ENCODE peak calls at places on chromosomes 6 and 20, in nine cellular contexts. B is left ventricle myocardium inferior, J is IMR-90, T is HFFc6, E is body of pancreas, N is fibroblast of lung, Y is GM06990, H is dorsolateral prefrontal cortex, Z is astrocyte of the spinal cord. Q is an unnamed sample.

GRCh38 chr20:11053310-11053709 is 379.5 kb upstream of the JAG1 start:
- DNase-seq in H (no peak), B (no peak), Y (no peak), N (no peak), J (no peak), E (no peak), Z (no peak), T (no peak), Q (no peak)

GRCh38 chr6:163469459-163469858 is 54.9 kb downstream of the QKI start:
- DNase-seq in T (no peak), Z (no peak), E (no peak), Y (no peak), J (no peak), N (no peak), B (no peak), H (no peak), Q (no peak)

GRCh38 chr6:149855040-149855654 is 9.0 kb downstream of the LRP11 start:
- DNase-seq in J (peak), H (no peak), N (peak), E (no peak), B (no peak), Z (peak), T (peak), Y (no peak), Q (no peak)

GRCh38 chr6:33000053-33000452 is 9.3 kb downstream of the HLA-DOA start:
- DNase-seq in B (no peak), T (no peak), Y (no peak), H (no peak), N (no peak), E (no peak), J (no peak), Z (no peak), Q (peak)

GRCh38 chr20:31566658-31567379 is 38.3 kb upstream of the ID1 start:
- DNase-seq in J (no peak), B (no peak), Y (no peak), T (no peak), N (peak), H (no peak), Z (no peak), E (peak), Q (no peak)

GRCh38 chr6:62272118-62272517 is 13.9 kb downstream of the KHDRBS2 start:
- DNase-seq in N (no peak), B (no peak), T (no peak), Z (no peak), H (no peak), Y (no peak), J (no peak), E (no peak), Q (no peak)

GRCh38 chr20:43842126-43843020 is 72.3 kb upstream of the TOX2 start:
- DNase-seq in N (no peak), Z (no peak), H (no peak), J (no peak), Y (no peak), E (no peak), B (no peak), T (no peak), Q (no peak)

GRCh38 chr20:62063601-62063980 is 2.1 kb downstream of the TAF4 start:
- DNase-seq in N (peak), B (no peak), J (peak), H (peak), E (no peak), Z (peak), T (no peak), Y (no peak), Q (no peak)

GRCh38 chr6:137112067-137112355 is 61.4 kb downstream of the IL22RA2 start:
- DNase-seq in Y (no peak), J (peak), B (no peak), T (peak), H (no peak), Z (peak), N (peak), E (no peak), Q (no peak)

GRCh38 chr6:10276106-10276505 is 138.8 kb downstream of the TFAP2A start:
- DNase-seq in J (peak), T (peak), B (no peak), Y (no peak), N (peak), Z (peak), H (no peak), E (no peak), Q (no peak)

GRCh38 chr6:13846841-13847240 is 32.5 kb upstream of the MCUR1 start:
- DNase-seq in N (no peak), H (no peak), B (no peak), E (no peak), J (no peak), Z (no peak), T (no peak), Y (no peak), Q (no peak)

GRCh38 chr6:134318396-134319281 is 727 bp upstream of the SGK1 start:
- DNase-seq in T (no peak), J (no peak), N (no peak), Y (no peak), E (no peak), B (no peak), H (no peak), Z (no peak), Q (no peak)

GRCh38 chr20:24792641-24793495 is 156.2 kb upstream of the CST7 start:
- DNase-seq in N (no peak), E (no peak), B (no peak), H (no peak), J (no peak), Z (no peak), T (no peak), Y (no peak), Q (no peak)

GRCh38 chr6:107704377-107705013 is 119.6 kb downstream of the SCML4 start:
- DNase-seq in T (peak), B (no peak), E (no peak), N (peak), Y (no peak), Z (peak), J (peak), H (no peak), Q (peak)

GRCh38 chr20:49567421-49568256 is at the start of gene PTGIS:
- DNase-seq in Z (no peak), J (no peak), E (peak), B (no peak), T (no peak), N (no peak), H (no peak), Y (no peak), Q (no peak)

GRCh38 chr6:28742668-28743270 is 181.0 kb downstream of the TRIM27 start:
- DNase-seq in N (peak), J (peak), T (peak), B (no peak), H (no peak), Z (peak), Y (peak), E (no peak), Q (no peak)

GRCh38 chr6:158707120-158707519 is 57.3 kb downstream of the SYTL3 start:
- DNase-seq in J (peak), N (peak), H (no peak), T (peak), Z (peak), E (peak), Y (no peak), B (peak), Q (no peak)

GRCh38 chr6:125558451-125558850 is 191.0 kb upstream of the HEY2 start:
- DNase-seq in Z (no peak), B (no peak), Y (no peak), E (no peak), N (no peak), H (no peak), J (no peak), T (no peak), Q (no peak)

GRCh38 chr20:19269737-19270325 is 57.4 kb downstream of the SLC24A3 start:
- DNase-seq in B (no peak), J (no peak), H (no peak), Y (no peak), T (peak), E (no peak), N (peak), Z (peak), Q (no peak)

GRCh38 chr6:163355471-163355991 is 59.0 kb upstream of the QKI start:
- DNase-seq in T (no peak), N (peak), Z (peak), Y (no peak), E (no peak), J (peak), B (peak), H (peak), Q (no peak)

GRCh38 chr6:37134622-37135191 is 35.2 kb upstream of the PIM1 start:
- DNase-seq in H (no peak), T (peak), E (peak), J (peak), Z (peak), B (no peak), Y (no peak), N (peak), Q (no peak)

GRCh38 chr6:106119526-106119925 is 33.4 kb downstream of the PRDM1 start:
- DNase-seq in T (no peak), N (no peak), H (no peak), J (no peak), E (no peak), Z (no peak), B (no peak), Y (no peak), Q (no peak)

GRCh38 chr6:139364302-139364981 is 10.0 kb downstream of the CITED2 start:
- DNase-seq in E (no peak), Z (peak), B (no peak), N (peak), H (no peak), Y (peak), T (peak), J (peak), Q (peak)

GRCh38 chr6:139839506-139840156 is 465.2 kb upstream of the CITED2 start:
- DNase-seq in N (no peak), B (no peak), J (no peak), Z (no peak), E (no peak), Y (no peak), T (no peak), H (peak), Q (no peak)

GRCh38 chr20:41047279-41047974 is 18.8 kb downstream of the TOP1 start:
- DNase-seq in E (no peak), T (no peak), J (no peak), H (no peak), B (no peak), Z (no peak), Y (no peak), N (no peak), Q (no peak)

GRCh38 chr6:28215425-28215824 is 9.7 kb upstream of the ZSCAN9 start:
- DNase-seq in N (no peak), E (no peak), H (no peak), Z (no peak), T (no peak), Y (no peak), B (no peak), J (peak), Q (no peak)

GRCh38 chr20:37969949-37970855 is 63.1 kb downstream of the TTI1 start:
- DNase-seq in N (no peak), B (no peak), J (no peak), H (no peak), Z (no peak), Y (no peak), E (no peak), T (no peak), Q (no peak)

GRCh38 chr6:165106261-165106660 is 203.1 kb downstream of the C6orf118 start:
- DNase-seq in T (no peak), J (no peak), E (no peak), N (no peak), H (no peak), Z (no peak), Y (no peak), B (no peak), Q (no peak)

GRCh38 chr6:28695671-28696537 is 170.2 kb downstream of the GPX5 start:
- DNase-seq in N (peak), Y (no peak), B (no peak), H (no peak), Z (no peak), J (peak), E (no peak), T (peak), Q (no peak)

GRCh38 chr20:10513931-10514575 is 78.9 kb downstream of the SLX4IP start:
- DNase-seq in N (peak), T (peak), J (no peak), H (no peak), Z (no peak), Y (no peak), E (no peak), B (no peak), Q (no peak)

GRCh38 chr6:123570813-123571684 is 65.7 kb downstream of the TRDN start:
- DNase-seq in Y (no peak), E (no peak), B (no peak), J (no peak), T (no peak), Z (no peak), N (no peak), H (no peak), Q (no peak)

GRCh38 chr6:112469306-112469705 is 122.2 kb downstream of the RFPL4B start:
- DNase-seq in E (no peak), Z (no peak), T (no peak), N (no peak), H (no peak), J (no peak), B (no peak), Y (no peak), Q (no peak)

DNA sequence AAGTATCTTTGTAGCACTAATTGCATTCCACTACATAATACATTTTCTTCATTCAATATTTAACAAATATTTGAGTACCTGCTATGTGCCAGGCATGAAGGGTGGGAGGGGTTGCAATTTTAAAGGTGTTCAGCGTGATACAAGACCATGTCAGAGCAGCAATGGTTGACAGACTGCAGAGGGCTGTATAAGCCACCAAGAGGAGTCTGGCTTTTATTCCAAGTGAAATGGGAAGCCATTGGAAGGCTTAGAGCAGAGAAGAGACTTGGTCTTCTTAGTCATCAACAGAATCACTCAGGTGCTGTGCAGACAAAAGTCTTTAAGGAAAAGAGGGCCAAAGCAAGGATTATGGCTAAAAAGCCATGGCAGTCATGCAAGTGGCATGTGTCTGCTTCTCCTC is 360.8 kb upstream of the ARID1B start:
- DNase-seq in Z (no peak), H (no peak), T (no peak), Y (no peak), B (no peak), E (no peak), J (no peak), N (no peak), Q (no peak)
- TF ChIP-seq CTCF in Z (peak), H (no peak), T (no peak), Y (no peak), B (no peak), E (no peak), J (no peak), N (peak), Q (no peak)

DNA sequence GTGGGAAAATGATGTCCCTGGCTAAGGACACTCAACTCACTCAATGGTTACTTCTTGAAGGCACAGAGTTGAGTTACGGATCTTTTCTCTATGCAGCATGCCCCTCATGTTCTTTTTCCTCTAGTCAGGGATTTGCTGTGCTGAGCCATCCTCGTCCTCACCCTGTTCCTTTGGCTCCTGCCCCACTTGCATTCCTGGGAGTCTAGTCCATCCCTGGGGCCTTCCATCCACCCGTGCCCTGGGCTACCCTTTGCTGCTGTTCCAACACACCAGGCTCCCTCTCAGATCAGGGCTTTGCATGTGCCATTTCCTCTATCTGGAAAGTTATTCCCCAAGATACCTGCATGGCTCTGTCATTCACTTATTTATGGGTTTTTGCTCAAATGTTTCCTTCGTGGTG is 13.3 kb upstream of the KCNG1 start:
- DNase-seq in Z (no peak), T (no peak), J (no peak), B (no peak), N (no peak), Y (no peak), H (no peak), E (no peak), Q (no peak)
- TF ChIP-seq CTCF in Z (no peak), T (no peak), J (no peak), B (no peak), N (no peak), Y (no peak), H (no peak), E (no peak), Q (no peak)

DNA sequence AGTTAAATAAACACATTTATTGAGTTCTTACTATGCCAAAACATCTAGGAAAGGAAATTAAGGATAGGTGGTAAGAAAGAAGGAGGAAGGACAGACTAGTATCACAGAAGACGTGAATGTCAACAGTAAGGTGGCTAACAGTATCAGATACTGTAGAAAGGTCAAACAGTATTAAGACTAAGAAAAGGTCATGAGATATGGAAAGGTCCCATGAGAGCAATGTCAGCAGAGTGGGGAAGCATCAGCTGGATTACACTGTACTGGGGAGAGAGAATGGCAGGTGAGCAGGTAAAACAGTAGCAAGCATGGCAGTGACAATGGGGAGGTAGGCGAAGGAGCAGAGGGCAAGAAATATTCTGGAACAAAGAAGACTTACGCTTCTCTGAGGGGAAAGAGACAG is 18.0 kb downstream of the GLO1 start:
- DNase-seq in Z (no peak), N (no peak), B (no peak), T (no peak), H (no peak), Y (no peak), E (no peak), J (no peak), Q (no peak)
- TF ChIP-seq CTCF in Z (no peak), N (no peak), B (no peak), T (no peak), H (no peak), Y (no peak), E (no peak), J (no peak), Q (no peak)

GRCh38 chr20:52082612-52083011 is 109.0 kb downstream of the ZFP64 start:
- DNase-seq in Z (peak), T (no peak), H (no peak), E (no peak), N (no peak), Y (no peak), J (no peak), B (no peak), Q (no peak)

GRCh38 chr20:52081066-52081465 is 110.5 kb downstream of the ZFP64 start:
- DNase-seq in B (no peak), H (no peak), J (no peak), T (no peak), E (no peak), Y (no peak), Z (no peak), N (no peak), Q (no peak)

GRCh38 chr20:52081791-52082190 is 109.8 kb downstream of the ZFP64 start:
- DNase-seq in B (no peak), H (no peak), T (no peak), E (no peak), Z (no peak), N (no peak), Y (no peak), J (no peak), Q (no peak)

GRCh38 chr20:52084727-52085126 is 106.9 kb downstream of the ZFP64 start:
- DNase-seq in N (no peak), Z (no peak), E (no peak), H (no peak), J (no peak), T (no peak), Y (no peak), B (no peak), Q (no peak)

DNA sequence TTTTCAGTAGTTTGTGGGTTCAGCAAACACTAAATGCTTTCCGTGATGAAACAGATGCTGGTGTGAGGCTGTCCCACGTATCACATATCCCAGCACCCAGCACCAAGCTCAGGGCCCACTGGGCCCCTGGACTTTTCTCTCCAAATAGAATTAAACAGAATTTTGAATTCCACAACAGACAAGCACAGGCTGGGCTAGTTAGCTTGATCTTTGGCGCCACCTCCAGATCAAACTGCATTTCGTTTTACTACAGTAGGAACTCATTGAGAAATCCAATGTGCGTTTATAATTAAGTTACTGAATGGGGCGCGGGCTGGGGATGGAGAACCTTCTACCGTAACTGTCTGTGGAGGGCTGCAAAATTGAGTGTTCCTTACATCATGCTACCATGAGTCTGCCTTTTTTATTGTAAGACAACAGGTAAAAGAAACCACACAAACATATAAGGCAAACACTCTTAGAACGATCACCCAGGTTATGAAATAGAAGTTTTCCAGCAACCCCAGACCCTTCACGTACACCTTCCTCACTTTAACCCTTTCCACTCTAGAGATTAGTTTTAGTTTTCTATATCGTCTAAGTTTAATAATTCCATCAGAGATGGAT is 107.8 kb downstream of the ZFP64 start:
- DNase-seq in E (peak), J (peak), Y (no peak), T (peak), N (peak), H (no peak), B (no peak), Z (peak), Q (peak)
- TF ChIP-seq CTCF in E (peak), J (peak), Y (peak), T (peak), N (peak), H (peak), B (peak), Z (peak), Q (peak)